ENCODE peak calls at places on chromosome 7, in seven cellular contexts. One of them, this sample, is unnamed.

GRCh38 chr7:33710608-33711007 is 194.7 kb upstream of the BMPER start:
- DNase-seq in Kasumi-1: no peak
- DNase-seq in NCI-H2029 treated with DMSO at 0.1 percent for 48 hours: no peak
- DNase-seq in mesothelial cell of epicardium: no peak
- DNase-seq in anterior cingulate cortex: no peak
- DNase-seq in GM18507: no peak
- DNase-seq in astrocyte of the spinal cord: peak; percentile 38
- DNase-seq in this sample: peak; percentile 10

GRCh38 chr7:105890290-105890997 is 14.0 kb upstream of the ATXN7L1 start:
- DNase-seq in Kasumi-1: no peak
- DNase-seq in NCI-H2029 treated with DMSO at 0.1 percent for 48 hours: no peak
- DNase-seq in mesothelial cell of epicardium: no peak
- DNase-seq in anterior cingulate cortex: no peak
- DNase-seq in GM18507: no peak
- DNase-seq in astrocyte of the spinal cord: peak; percentile 62
- DNase-seq in this sample: peak; percentile 20

GRCh38 chr7:55071411-55072188 is 52.8 kb downstream of the EGFR start:
- DNase-seq in Kasumi-1: no peak
- DNase-seq in NCI-H2029 treated with DMSO at 0.1 percent for 48 hours: no peak
- DNase-seq in mesothelial cell of epicardium: no peak
- DNase-seq in anterior cingulate cortex: no peak
- DNase-seq in GM18507: no peak
- DNase-seq in astrocyte of the spinal cord: no peak
- DNase-seq in this sample: no peak

GRCh38 chr7:135508853-135509588 is 881 bp downstream of the CNOT4 start:
- DNase-seq in Kasumi-1: peak; percentile 74
- DNase-seq in NCI-H2029 treated with DMSO at 0.1 percent for 48 hours: peak; percentile 37
- DNase-seq in mesothelial cell of epicardium: peak; percentile 43
- DNase-seq in anterior cingulate cortex: peak; percentile 19
- DNase-seq in GM18507: no peak
- DNase-seq in astrocyte of the spinal cord: peak; percentile 36
- DNase-seq in this sample: peak; percentile 40

GRCh38 chr7:150448789-150449147 is 1.7 kb upstream of the GIMAP8 start:
- DNase-seq in Kasumi-1: peak; percentile 80
- DNase-seq in NCI-H2029 treated with DMSO at 0.1 percent for 48 hours: peak; percentile 28
- DNase-seq in mesothelial cell of epicardium: peak; percentile 78
- DNase-seq in anterior cingulate cortex: peak; percentile 22
- DNase-seq in GM18507: no peak
- DNase-seq in astrocyte of the spinal cord: peak; percentile 59
- DNase-seq in this sample: peak; percentile 57

GRCh38 chr7:41921453-41921912 is 218.6 kb upstream of the INHBA start:
- DNase-seq in Kasumi-1: no peak
- DNase-seq in NCI-H2029 treated with DMSO at 0.1 percent for 48 hours: no peak
- DNase-seq in mesothelial cell of epicardium: no peak
- DNase-seq in anterior cingulate cortex: no peak
- DNase-seq in GM18507: no peak
- DNase-seq in astrocyte of the spinal cord: no peak
- DNase-seq in this sample: no peak

GRCh38 chr7:122307228-122307619 is 2.7 kb upstream of the FEZF1 start:
- DNase-seq in Kasumi-1: no peak
- DNase-seq in NCI-H2029 treated with DMSO at 0.1 percent for 48 hours: no peak
- DNase-seq in mesothelial cell of epicardium: no peak
- DNase-seq in anterior cingulate cortex: no peak
- DNase-seq in GM18507: no peak
- DNase-seq in astrocyte of the spinal cord: no peak
- DNase-seq in this sample: no peak

GRCh38 chr7:34296663-34297062 is 361.4 kb upstream of the NPSR1 start:
- DNase-seq in Kasumi-1: no peak
- DNase-seq in NCI-H2029 treated with DMSO at 0.1 percent for 48 hours: no peak
- DNase-seq in mesothelial cell of epicardium: no peak
- DNase-seq in anterior cingulate cortex: no peak
- DNase-seq in GM18507: no peak
- DNase-seq in astrocyte of the spinal cord: peak; percentile 37
- DNase-seq in this sample: peak; percentile 23

GRCh38 chr7:27141591-27142561 is 1.6 kb downstream of the HOXA5 start:
- DNase-seq in Kasumi-1: peak; percentile 90
- DNase-seq in NCI-H2029 treated with DMSO at 0.1 percent for 48 hours: no peak
- DNase-seq in mesothelial cell of epicardium: peak; percentile 59
- DNase-seq in anterior cingulate cortex: no peak
- DNase-seq in GM18507: no peak
- DNase-seq in astrocyte of the spinal cord: no peak
- DNase-seq in this sample: no peak

GRCh38 chr7:120760851-120761250 is 97.1 kb downstream of the TSPAN12 start:
- DNase-seq in Kasumi-1: no peak
- DNase-seq in NCI-H2029 treated with DMSO at 0.1 percent for 48 hours: no peak
- DNase-seq in mesothelial cell of epicardium: no peak
- DNase-seq in anterior cingulate cortex: no peak
- DNase-seq in GM18507: no peak
- DNase-seq in astrocyte of the spinal cord: no peak
- DNase-seq in this sample: no peak

GRCh38 chr7:48887500-48887899 is 36.8 kb upstream of the CDC14C start:
- DNase-seq in Kasumi-1: no peak
- DNase-seq in NCI-H2029 treated with DMSO at 0.1 percent for 48 hours: no peak
- DNase-seq in mesothelial cell of epicardium: no peak
- DNase-seq in anterior cingulate cortex: no peak
- DNase-seq in GM18507: no peak
- DNase-seq in astrocyte of the spinal cord: peak; percentile 1
- DNase-seq in this sample: peak; percentile 8

GRCh38 chr7:1046722-1047679 is 2.7 kb downstream of the GPR146 start:
- DNase-seq in Kasumi-1: no peak
- DNase-seq in NCI-H2029 treated with DMSO at 0.1 percent for 48 hours: no peak
- DNase-seq in mesothelial cell of epicardium: no peak
- DNase-seq in anterior cingulate cortex: no peak
- DNase-seq in GM18507: no peak
- DNase-seq in astrocyte of the spinal cord: no peak
- DNase-seq in this sample: no peak

GRCh38 chr7:28068811-28069216 is 111.8 kb downstream of the JAZF1 start:
- DNase-seq in Kasumi-1: no peak
- DNase-seq in NCI-H2029 treated with DMSO at 0.1 percent for 48 hours: no peak
- DNase-seq in mesothelial cell of epicardium: no peak
- DNase-seq in anterior cingulate cortex: no peak
- DNase-seq in GM18507: no peak
- DNase-seq in astrocyte of the spinal cord: peak; percentile 33
- DNase-seq in this sample: peak; percentile 47

GRCh38 chr7:27143022-27143949 is at the start of gene HOXA5:
- DNase-seq in Kasumi-1: peak; percentile 100
- DNase-seq in NCI-H2029 treated with DMSO at 0.1 percent for 48 hours: no peak
- DNase-seq in mesothelial cell of epicardium: peak; percentile 96
- DNase-seq in anterior cingulate cortex: no peak
- DNase-seq in GM18507: no peak
- DNase-seq in astrocyte of the spinal cord: peak; percentile 99
- DNase-seq in this sample: no peak

GRCh38 chr7:47571355-47572100 is 10.4 kb downstream of the TNS3 start:
- DNase-seq in Kasumi-1: peak; percentile 75
- DNase-seq in NCI-H2029 treated with DMSO at 0.1 percent for 48 hours: peak; percentile 68
- DNase-seq in mesothelial cell of epicardium: peak; percentile 82
- DNase-seq in anterior cingulate cortex: no peak
- DNase-seq in GM18507: no peak
- DNase-seq in astrocyte of the spinal cord: peak; percentile 89
- DNase-seq in this sample: peak; percentile 85

GRCh38 chr7:82319674-82320118 is 123.9 kb downstream of the CACNA2D1 start:
- DNase-seq in Kasumi-1: no peak
- DNase-seq in NCI-H2029 treated with DMSO at 0.1 percent for 48 hours: peak; percentile 32
- DNase-seq in mesothelial cell of epicardium: peak; percentile 39
- DNase-seq in anterior cingulate cortex: peak; percentile 12
- DNase-seq in GM18507: no peak
- DNase-seq in astrocyte of the spinal cord: peak; percentile 88
- DNase-seq in this sample: peak; percentile 88

GRCh38 chr7:45092100-45092930 is 3.5 kb upstream of the NACAD start:
- DNase-seq in Kasumi-1: no peak
- DNase-seq in NCI-H2029 treated with DMSO at 0.1 percent for 48 hours: no peak
- DNase-seq in mesothelial cell of epicardium: no peak
- DNase-seq in anterior cingulate cortex: no peak
- DNase-seq in GM18507: no peak
- DNase-seq in astrocyte of the spinal cord: no peak
- DNase-seq in this sample: peak; percentile 39

GRCh38 chr7:81256991-81257390 is 338.1 kb upstream of the SEMA3C start:
- DNase-seq in Kasumi-1: peak; percentile 13
- DNase-seq in NCI-H2029 treated with DMSO at 0.1 percent for 48 hours: no peak
- DNase-seq in mesothelial cell of epicardium: no peak
- DNase-seq in anterior cingulate cortex: no peak
- DNase-seq in GM18507: no peak
- DNase-seq in astrocyte of the spinal cord: no peak
- DNase-seq in this sample: no peak

GRCh38 chr7:79452495-79453265 is 787 bp downstream of the MAGI2 start:
- DNase-seq in Kasumi-1: no peak
- DNase-seq in NCI-H2029 treated with DMSO at 0.1 percent for 48 hours: no peak
- DNase-seq in mesothelial cell of epicardium: peak; percentile 57
- DNase-seq in anterior cingulate cortex: no peak
- DNase-seq in GM18507: no peak
- DNase-seq in astrocyte of the spinal cord: no peak
- DNase-seq in this sample: peak; percentile 45

This sample was measured in iris pigment epithelial cell.